ENCODE peak calls at places on chromosomes 13 and 19, in six cellular contexts. I is K562, W is A549, E is NB4, G is Peyer's patch, X is prostate gland. V is an unnamed sample.

GRCh38 chr19:52992109-52993004 is 21.4 kb upstream of the ERVV-1 start:
- DNase-seq in I (peak), W (no peak), E (no peak), G (no peak), X (peak), V (no peak)

GRCh38 chr19:19279853-19280252 is 6.8 kb upstream of the TM6SF2 start:
- DNase-seq in I (no peak), W (no peak), E (no peak), G (no peak), X (no peak), V (no peak)

GRCh38 chr19:35657904-35658700 is 8.2 kb upstream of the UPK1A start:
- DNase-seq in I (no peak), W (peak), E (no peak), G (no peak), X (no peak), V (no peak)

GRCh38 chr13:64180756-64181155 is 2765.1 kb upstream of the PCDH20 start:
- DNase-seq in I (no peak), W (no peak), E (no peak), G (no peak), X (no peak), V (no peak)

GRCh38 chr13:93655132-93655531 is 428.5 kb downstream of the GPC6 start:
- DNase-seq in I (no peak), W (no peak), E (no peak), G (no peak), X (no peak), V (no peak)

GRCh38 chr13:41756198-41756885 is 204.6 kb downstream of the VWA8 start:
- DNase-seq in I (no peak), W (no peak), E (peak), G (no peak), X (no peak), V (no peak)

GRCh38 chr13:111642156-111642767 is 321.8 kb downstream of the TEX29 start:
- DNase-seq in I (no peak), W (no peak), E (no peak), G (no peak), X (no peak), V (peak)

GRCh38 chr13:48741377-48741776 is 87.6 kb downstream of the CYSLTR2 start:
- DNase-seq in I (no peak), W (no peak), E (no peak), G (no peak), X (no peak), V (no peak)

GRCh38 chr13:89695343-89696257 is 1651.9 kb upstream of the MIR17HG start:
- DNase-seq in I (no peak), W (peak), E (peak), G (no peak), X (no peak), V (no peak)

GRCh38 chr19:32767951-32768679 is 48.5 kb downstream of the TDRD12 start:
- DNase-seq in I (no peak), W (no peak), E (no peak), G (no peak), X (no peak), V (no peak)

GRCh38 chr13:57123660-57124059 is 17.1 kb upstream of the PRR20A start:
- DNase-seq in I (no peak), W (no peak), E (no peak), G (no peak), X (no peak), V (no peak)

GRCh38 chr13:21009036-21009435 is 52.4 kb downstream of the LATS2 start:
- DNase-seq in I (no peak), W (no peak), E (no peak), G (no peak), X (no peak), V (peak)

GRCh38 chr13:94009696-94010095 is 469.8 kb downstream of the DCT start:
- DNase-seq in I (no peak), W (no peak), E (no peak), G (no peak), X (no peak), V (no peak)

GRCh38 chr19:1651061-1651547 is 1.3 kb downstream of the TCF3 start:
- DNase-seq in I (no peak), W (no peak), E (peak), G (peak), X (no peak), V (no peak)

GRCh38 chr13:94329277-94329676 is 150.2 kb downstream of the DCT start:
- DNase-seq in I (no peak), W (no peak), E (no peak), G (no peak), X (no peak), V (no peak)

GRCh38 chr13:71869274-71869673 is 2.3 kb upstream of the DACH1 start:
- DNase-seq in I (no peak), W (no peak), E (no peak), G (no peak), X (no peak), V (no peak)

GRCh38 chr13:26062853-26063444 is 11.1 kb upstream of the SHISA2 start:
- DNase-seq in I (no peak), W (peak), E (peak), G (no peak), X (peak), V (peak)

GRCh38 chr19:1230585-1231489 is 7.0 kb downstream of the CBARP start:
- DNase-seq in I (no peak), W (no peak), E (no peak), G (no peak), X (no peak), V (no peak)

GRCh38 chr19:2788237-2788636 is 2.9 kb downstream of the THOP1 start:
- DNase-seq in I (no peak), W (no peak), E (no peak), G (no peak), X (no peak), V (no peak)
- H3K4me3 ChIP-seq in I (no peak), W (no peak), E (no peak), G (no peak), X (no peak), V (no peak)

GRCh38 chr19:8390617-8390981 is 439 bp downstream of the RAB11B start:
- DNase-seq in I (peak), W (peak), E (peak), G (peak), X (peak), V (peak)
- TF ChIP-seq POLR2A in I (peak), W (no peak), E (peak), G (no peak), X (peak), V (no peak)

DNA sequence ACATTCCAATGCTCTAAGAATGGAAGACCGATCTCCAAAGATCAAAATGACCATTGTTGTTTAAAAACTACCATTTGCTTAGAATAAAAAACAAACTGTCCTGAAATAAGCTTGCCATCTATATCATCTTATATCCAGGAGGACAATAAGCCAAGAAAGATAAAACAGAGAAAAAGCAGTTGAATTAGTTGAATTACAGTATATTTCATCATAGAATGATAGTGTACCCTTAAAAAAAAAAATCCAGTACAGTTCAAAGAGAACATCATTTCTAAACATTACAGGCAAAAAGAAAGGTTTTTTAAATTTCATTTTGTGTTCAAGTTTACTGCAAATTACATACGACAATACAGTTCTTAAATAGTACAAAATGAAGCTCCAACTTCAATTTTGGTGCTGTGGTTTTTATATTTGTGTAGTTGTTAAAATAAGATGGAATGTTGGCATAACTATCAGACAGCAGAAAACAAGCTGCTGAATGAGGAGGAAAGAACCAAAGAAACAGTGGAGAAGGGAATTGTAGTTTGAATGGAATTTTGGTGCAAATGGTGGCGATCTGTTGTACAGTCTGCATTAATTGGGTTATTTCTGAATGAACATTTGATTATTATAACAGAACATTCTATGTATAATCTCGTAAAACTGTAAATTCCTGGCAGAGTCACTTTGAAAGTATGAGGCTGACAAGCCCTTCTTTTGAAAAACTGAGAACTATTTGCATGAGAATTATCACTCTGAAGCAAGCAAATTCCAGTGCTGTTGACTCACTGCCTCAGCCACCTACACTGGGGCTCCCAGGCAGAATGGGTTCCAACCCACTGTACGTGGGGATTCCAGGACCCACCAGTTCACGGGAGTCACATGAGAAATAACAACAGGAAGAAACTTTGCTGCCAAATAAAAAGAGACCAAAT is 37.7 kb downstream of the LHFPL6 start:
- DNase-seq in I (no peak), W (peak), E (no peak), G (no peak), X (no peak), V (no peak)
- H3K4me3 ChIP-seq in I (no peak), W (peak), E (no peak), G (no peak), X (no peak), V (no peak)

DNA sequence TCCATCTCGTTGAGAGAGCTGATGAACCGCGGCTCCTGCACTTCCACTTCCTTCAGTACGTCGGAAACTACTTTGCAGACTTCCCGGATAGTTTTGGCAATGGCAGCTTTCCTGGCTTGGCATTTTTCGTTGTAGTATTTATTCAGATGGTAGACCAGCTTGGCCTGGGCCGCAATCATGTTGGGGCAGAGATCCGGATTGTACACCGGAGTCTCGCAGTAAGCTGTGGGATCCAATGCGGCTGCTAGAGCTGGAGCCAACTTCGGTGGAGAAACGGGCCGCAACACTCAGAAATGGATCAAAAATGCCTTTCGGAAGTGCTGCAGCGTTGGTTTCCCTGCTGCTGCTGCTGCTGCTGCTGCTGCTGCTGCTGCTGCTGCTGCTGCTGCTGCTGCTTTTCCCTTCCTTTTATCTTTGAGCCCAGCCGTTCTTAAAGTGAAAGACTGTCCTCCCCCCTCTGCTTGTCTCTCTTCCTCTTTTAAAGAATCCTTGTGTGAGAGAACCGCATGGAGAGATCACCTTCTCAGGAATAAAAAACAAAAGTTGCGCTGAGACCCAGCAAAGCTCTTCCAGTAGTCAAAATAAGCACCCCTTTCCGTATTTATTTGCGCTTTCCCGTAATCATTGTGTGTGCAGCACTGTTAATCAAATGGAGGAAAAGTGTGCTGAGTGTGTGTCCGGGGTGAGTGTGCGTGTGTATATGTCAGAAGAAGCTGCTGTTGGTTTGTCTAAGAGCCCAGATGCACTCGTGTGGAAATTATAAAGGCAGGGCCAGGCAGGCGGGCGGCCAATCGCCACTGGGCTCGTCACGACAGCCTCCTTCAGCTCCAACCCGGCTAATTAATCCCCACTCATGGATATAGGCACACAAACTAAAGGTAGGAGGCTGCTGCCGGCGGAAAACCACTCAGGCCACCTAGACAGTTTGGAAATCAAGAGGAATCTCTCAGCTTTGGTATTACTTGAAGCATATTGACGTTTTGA is at the start of gene MAB21L1:
- DNase-seq in I (no peak), W (no peak), E (peak), G (no peak), X (peak), V (peak)
- TF ChIP-seq POLR2A in I (no peak), W (no peak), E (no peak), G (no peak), X (no peak), V (no peak)

DNA sequence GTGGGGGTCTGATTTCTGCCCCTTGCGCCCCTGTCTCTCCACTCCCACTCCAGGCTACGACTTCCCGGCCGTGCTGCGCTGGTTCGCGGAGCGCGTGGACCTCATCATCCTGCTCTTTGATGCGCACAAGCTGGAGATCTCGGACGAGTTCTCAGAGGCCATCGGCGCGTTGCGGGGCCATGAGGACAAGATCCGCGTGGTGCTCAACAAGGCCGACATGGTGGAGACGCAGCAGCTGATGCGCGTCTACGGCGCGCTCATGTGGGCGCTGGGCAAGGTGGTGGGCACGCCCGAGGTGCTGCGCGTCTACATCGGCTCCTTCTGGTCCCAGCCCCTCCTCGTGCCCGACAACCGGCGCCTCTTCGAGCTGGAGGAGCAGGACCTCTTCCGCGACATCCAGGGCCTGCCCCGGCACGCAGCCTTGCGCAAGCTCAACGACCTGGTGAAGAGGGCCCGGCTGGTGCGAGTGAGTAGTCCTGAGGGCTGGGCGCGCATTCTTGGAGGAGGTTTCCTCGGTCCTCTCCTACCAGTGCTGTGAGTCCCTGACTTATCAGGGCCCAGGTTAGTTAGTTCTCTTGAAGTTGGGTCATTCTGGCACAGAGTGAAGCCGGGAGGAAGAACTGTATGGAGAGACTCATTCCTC is 12.7 kb downstream of the EHD2 start:
- DNase-seq in I (no peak), W (peak), E (peak), G (no peak), X (peak), V (no peak)
- H3K4me3 ChIP-seq in I (no peak), W (no peak), E (no peak), G (no peak), X (no peak), V (no peak)

GRCh38 chr19:43596842-43597461 is 557 bp downstream of the ZNF576 start:
- DNase-seq in I (no peak), W (no peak), E (peak), G (no peak), X (no peak), V (no peak)

GRCh38 chr19:43594081-43594697 is 1.7 kb downstream of the IRGQ start:
- DNase-seq in I (no peak), W (no peak), E (no peak), G (no peak), X (no peak), V (no peak)

GRCh38 chr19:43595999-43596841 is at the start of the genes IRGQ and ZNF576:
- DNase-seq in I (peak), W (peak), E (peak), G (peak), X (peak), V (peak)

GRCh38 chr19:43595605-43595998 is 332 bp downstream of the IRGQ start:
- DNase-seq in I (no peak), W (no peak), E (no peak), G (peak), X (no peak), V (no peak)

DNA sequence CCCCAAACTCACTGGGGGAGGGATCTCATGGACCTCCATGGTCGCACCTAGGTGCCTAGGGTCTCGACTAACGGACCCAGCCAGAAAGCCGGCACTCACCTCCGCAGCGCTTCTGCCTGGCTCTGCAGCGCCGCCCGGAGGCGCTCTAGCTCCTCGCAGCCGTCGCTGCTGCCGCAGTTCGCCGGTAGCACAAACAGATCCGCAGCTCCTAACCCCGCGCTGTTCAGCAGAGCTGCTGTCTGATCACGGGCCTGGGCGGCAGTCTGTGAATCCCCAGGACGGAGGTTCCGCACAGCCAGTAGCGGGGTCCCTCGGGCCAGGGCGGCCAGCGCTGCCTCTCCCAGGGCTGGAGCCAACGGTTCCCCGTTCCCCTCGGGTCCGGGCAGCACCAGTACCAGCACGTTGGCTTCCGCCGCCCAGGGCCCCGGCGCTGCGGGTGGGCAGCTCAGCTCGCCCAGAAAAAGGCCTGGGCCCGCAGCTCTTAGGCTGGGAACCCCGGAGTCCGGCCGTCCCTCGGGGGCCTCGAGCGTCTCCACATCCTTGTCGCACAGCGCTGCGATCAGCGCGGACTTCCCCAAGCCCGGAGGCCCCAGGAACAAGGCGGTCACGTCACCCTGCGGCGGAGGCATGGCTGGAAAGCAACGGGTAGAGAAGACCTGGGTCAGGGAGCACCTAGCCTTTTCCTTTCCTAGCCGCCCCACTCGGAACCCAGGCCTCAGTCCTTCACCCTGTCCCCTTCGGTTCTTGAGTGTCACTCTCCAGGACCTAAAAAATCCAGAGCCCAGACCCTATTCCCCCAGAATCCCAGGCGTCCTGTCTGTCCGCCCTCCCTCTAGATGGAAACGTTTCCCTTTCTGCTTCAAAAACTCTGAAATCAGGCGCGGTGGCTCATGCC is 977 bp downstream of the IRGQ start:
- DNase-seq in I (peak), W (peak), E (peak), G (peak), X (peak), V (peak)
- TF ChIP-seq POLR2A in I (peak), W (no peak), E (peak), G (no peak), X (no peak), V (no peak)

DNA sequence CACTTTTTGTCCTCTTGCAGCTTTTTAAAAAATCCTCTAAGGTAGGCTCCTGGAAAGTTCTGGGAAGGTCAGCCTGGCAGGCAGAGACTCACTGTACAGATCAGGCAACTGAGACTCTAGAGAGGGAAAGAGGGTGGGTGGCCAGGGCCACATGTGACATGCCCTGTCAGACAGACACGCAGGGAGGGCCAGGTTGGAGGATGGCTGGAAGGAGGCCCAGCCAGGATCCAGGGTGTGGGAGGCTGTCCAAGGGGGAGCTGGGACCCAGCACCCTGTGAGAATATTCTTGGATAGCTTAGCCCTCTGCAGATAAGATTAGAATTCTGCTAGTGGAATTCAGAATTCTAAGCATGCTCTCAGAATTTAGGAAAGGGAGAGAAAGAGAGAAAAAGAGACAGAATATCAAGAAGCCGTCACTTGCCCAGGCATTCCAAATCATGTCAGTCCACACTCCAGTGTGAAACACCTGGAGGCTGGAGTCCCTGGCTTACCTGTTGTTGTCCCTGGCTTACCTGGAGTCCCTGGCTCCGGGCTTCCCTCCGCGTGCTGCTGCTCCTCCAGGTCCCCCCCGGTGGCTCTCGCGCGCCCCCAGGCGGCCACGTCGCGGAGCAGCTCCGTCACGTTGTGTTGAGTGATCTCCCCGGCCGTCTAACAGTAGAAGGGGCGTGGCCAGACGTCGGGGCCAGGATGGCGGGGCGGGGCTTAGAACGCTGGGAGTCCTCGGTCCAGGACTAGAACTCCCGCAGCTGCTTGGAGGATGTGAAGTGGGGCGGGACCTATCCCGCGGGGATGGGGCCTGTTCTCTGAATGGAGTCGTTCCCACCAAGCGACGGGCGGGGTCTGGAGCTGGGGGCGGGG is 2.8 kb upstream of the TNNI3 start:
- DNase-seq in I (peak), W (peak), E (peak), G (peak), X (peak), V (peak)
- H3K4me3 ChIP-seq in I (peak), W (peak), E (no peak), G (no peak), X (no peak), V (no peak)

V was measured in lower leg skin.